ENCODE peak calls at places on chromosomes 12 and 14, in ten cellular contexts. C is osteoblast, V is cardiac muscle cell, B is mucosa of gallbladder, X is fibroblast of lung, A is ureter, M is D341Med, D is Calu3, E is NCI-H1105, P is GM03348. I is an unnamed sample.

GRCh38 chr14:99768381-99768780 is 24.8 kb upstream of the EML1 start:
- DNase-seq in P (no peak), C (peak), D (no peak), A (no peak), E (no peak), M (peak), X (peak), B (no peak), V (no peak), I (no peak)

GRCh38 chr12:46268349-46268616 is 560 bp downstream of the SLC38A1 start:
- DNase-seq in E (peak), V (peak), C (peak), M (peak), A (no peak), X (no peak), B (no peak), D (no peak), P (peak), I (no peak)

GRCh38 chr14:77457115-77457521 is 283 bp downstream of the VIPAS39 start:
- DNase-seq in M (no peak), X (no peak), A (no peak), V (no peak), B (no peak), C (peak), E (peak), P (no peak), D (no peak), I (no peak)

GRCh38 chr14:59463773-59464650 is 1.2 kb downstream of the GPR135 start:
- DNase-seq in A (no peak), X (peak), D (no peak), P (peak), E (no peak), B (no peak), V (peak), C (no peak), M (peak), I (no peak)

GRCh38 chr12:14854586-14855163 is 11.3 kb upstream of the ART4 start:
- DNase-seq in A (no peak), B (no peak), C (peak), X (no peak), V (no peak), P (peak), M (no peak), D (no peak), E (no peak), I (no peak)

GRCh38 chr14:51071851-51072250 is 23.1 kb downstream of the TRIM9 start:
- DNase-seq in V (peak), A (no peak), C (no peak), P (no peak), M (no peak), X (peak), D (no peak), B (no peak), E (no peak), I (no peak)

GRCh38 chr12:25056486-25057130 is 107.7 kb upstream of the BCAT1 start:
- DNase-seq in E (no peak), P (no peak), M (no peak), C (no peak), X (no peak), A (no peak), V (no peak), B (no peak), D (no peak), I (no peak)

GRCh38 chr12:63351370-63351769 is 200.4 kb upstream of the AVPR1A start:
- DNase-seq in M (no peak), P (no peak), E (no peak), C (peak), V (no peak), X (no peak), D (no peak), A (no peak), B (no peak), I (no peak)

GRCh38 chr12:114288071-114288470 is 117.9 kb downstream of the TBX5 start:
- DNase-seq in M (no peak), V (peak), E (no peak), D (no peak), P (peak), X (peak), A (no peak), B (no peak), C (no peak), I (no peak)

GRCh38 chr14:94129758-94130414 is 482 bp upstream of the IFI27L2 start:
- DNase-seq in M (no peak), A (peak), C (no peak), V (peak), P (peak), D (peak), E (peak), B (no peak), X (peak), I (no peak)

GRCh38 chr12:65977384-65977783 is 153.1 kb downstream of the HMGA2 start:
- DNase-seq in D (no peak), M (no peak), A (no peak), X (peak), V (peak), P (no peak), B (no peak), E (no peak), C (no peak), I (no peak)

GRCh38 chr12:91774471-91774921 is 371.1 kb downstream of the BTG1 start:
- DNase-seq in D (no peak), X (peak), P (peak), E (no peak), C (peak), V (peak), B (no peak), A (no peak), M (no peak), I (no peak)

GRCh38 chr14:76348898-76349297 is 27.0 kb upstream of the ESRRB start:
- DNase-seq in B (no peak), M (no peak), V (peak), A (no peak), D (no peak), P (no peak), X (peak), C (no peak), E (no peak), I (no peak)

GRCh38 chr14:21038416-21039058 is 3.6 kb upstream of the RNASE7 start:
- DNase-seq in P (no peak), A (no peak), M (no peak), E (no peak), D (no peak), V (no peak), C (no peak), B (no peak), X (no peak), I (no peak)

GRCh38 chr12:62933871-62934798 is 815 bp downstream of the PPM1H start:
- DNase-seq in D (peak), P (peak), C (peak), A (no peak), M (peak), X (peak), V (peak), B (no peak), E (no peak), I (peak)

GRCh38 chr14:69687963-69688649 is 76.7 kb downstream of the SUSD6 start:
- DNase-seq in E (peak), A (no peak), M (no peak), P (no peak), V (no peak), C (no peak), D (no peak), B (no peak), X (no peak), I (no peak)

GRCh38 chr14:106848330-106849121 is 1322.1 kb downstream of the TMEM121 start:
- DNase-seq in E (no peak), P (no peak), C (no peak), B (peak), M (no peak), X (peak), D (peak), V (no peak), A (no peak), I (no peak)

GRCh38 chr12:26523708-26524150 is 309.3 kb downstream of the ITPR2 start:
- DNase-seq in C (peak), E (no peak), X (peak), B (peak), V (peak), D (peak), A (peak), P (peak), M (peak), I (no peak)

GRCh38 chr14:55398679-55399078 is 13.0 kb downstream of the ATG14 start:
- DNase-seq in V (peak), P (peak), X (peak), C (peak), B (no peak), A (no peak), E (no peak), M (no peak), D (no peak), I (no peak)